ENCODE peak calls at places on chromosomes 5 and 9, in six cellular contexts. L is adipocyte; Q is small intestine; V is CD4-positive, alpha-beta memory T cell; X is brain microvascular endothelial cell; U is WERI-Rb-1. T is an unnamed sample.

GRCh38 chr9:127351182-127352166 is 45.5 kb upstream of the SLC2A8 start:
- DNase-seq in L (no peak), Q (no peak), V (no peak), X (no peak), U (peak), T (no peak)

GRCh38 chr5:131163315-131164119 is 1.5 kb downstream of the HINT1 start:
- DNase-seq in L (peak), Q (peak), V (no peak), X (no peak), U (no peak), T (no peak)

GRCh38 chr5:36052542-36052941 is 14.1 kb downstream of the UGT3A2 start:
- DNase-seq in L (no peak), Q (no peak), V (no peak), X (no peak), U (no peak), T (no peak)

GRCh38 chr5:122858451-122858850 is 13.0 kb downstream of the SNX24 start:
- DNase-seq in L (peak), Q (peak), V (no peak), X (no peak), U (no peak), T (no peak)

GRCh38 chr5:171127314-171127713 is 181.7 kb upstream of the TLX3 start:
- DNase-seq in L (peak), Q (no peak), V (no peak), X (no peak), U (no peak), T (no peak)

GRCh38 chr5:159448-160172 is 31.7 kb upstream of the LRRC14B start:
- DNase-seq in L (peak), Q (no peak), V (no peak), X (peak), U (no peak), T (peak)

GRCh38 chr9:120377268-120378150 is 202.5 kb downstream of the CDK5RAP2 start:
- DNase-seq in L (no peak), Q (no peak), V (no peak), X (no peak), U (no peak), T (no peak)

GRCh38 chr5:115816226-115817042 is at the start of gene CDO1:
- DNase-seq in L (peak), Q (no peak), V (peak), X (peak), U (peak), T (peak)

GRCh38 chr9:98328770-98329169 is 73.3 kb upstream of the TBC1D2 start:
- DNase-seq in L (no peak), Q (no peak), V (no peak), X (no peak), U (no peak), T (peak)

GRCh38 chr5:115453391-115454095 is 91.0 kb downstream of the FEM1C start:
- DNase-seq in L (no peak), Q (peak), V (no peak), X (no peak), U (no peak), T (no peak)

GRCh38 chr5:149141224-149141956 is at the start of gene ABLIM3:
- DNase-seq in L (peak), Q (peak), V (peak), X (peak), U (peak), T (peak)

GRCh38 chr5:177497011-177497296 is 450 bp downstream of the PDLIM7 start:
- DNase-seq in L (no peak), Q (no peak), V (no peak), X (no peak), U (no peak), T (no peak)

GRCh38 chr9:120982851-120983250 is 56.3 kb upstream of the TRAF1 start:
- DNase-seq in L (peak), Q (no peak), V (no peak), X (no peak), U (no peak), T (no peak)

GRCh38 chr5:134394932-134395331 is 16.7 kb downstream of the CDKN2AIPNL start:
- DNase-seq in L (no peak), Q (no peak), V (no peak), X (no peak), U (no peak), T (no peak)

GRCh38 chr9:110532908-110533665 is 46.5 kb downstream of the SVEP1 start:
- DNase-seq in L (no peak), Q (no peak), V (no peak), X (no peak), U (no peak), T (no peak)

GRCh38 chr9:110573305-110573704 is 6.2 kb downstream of the SVEP1 start:
- DNase-seq in L (no peak), Q (no peak), V (no peak), X (no peak), U (no peak), T (no peak)

GRCh38 chr9:127684576-127684975 is 22.2 kb upstream of the CFAP157 start:
- DNase-seq in L (peak), Q (no peak), V (no peak), X (peak), U (no peak), T (no peak)

GRCh38 chr5:9187614-9188013 is 358.3 kb downstream of the SEMA5A start:
- DNase-seq in L (no peak), Q (no peak), V (no peak), X (no peak), U (no peak), T (no peak)
- H3K4me3 ChIP-seq in L (no peak), Q (no peak), V (no peak), X (no peak), U (no peak), T (no peak)

GRCh38 chr9:114016629-114017423 is 61.3 kb downstream of the AMBP start:
- DNase-seq in L (no peak), Q (no peak), V (no peak), X (no peak), U (peak), T (peak)
- H3K4me3 ChIP-seq in L (no peak), Q (no peak), V (no peak), X (no peak), U (no peak), T (no peak)

GRCh38 chr9:130452835-130453234 is 8.1 kb downstream of the ASS1 start:
- DNase-seq in L (no peak), Q (no peak), V (no peak), X (no peak), U (no peak), T (no peak)

GRCh38 chr9:130451509-130452388 is 7.0 kb downstream of the ASS1 start:
- DNase-seq in L (peak), Q (peak), V (no peak), X (peak), U (peak), T (peak)

GRCh38 chr9:130454812-130455325 is 10.1 kb downstream of the ASS1 start:
- DNase-seq in L (no peak), Q (no peak), V (no peak), X (no peak), U (no peak), T (no peak)

GRCh38 chr9:130453487-130453886 is 8.7 kb downstream of the ASS1 start:
- DNase-seq in L (peak), Q (peak), V (no peak), X (peak), U (no peak), T (no peak)

DNA sequence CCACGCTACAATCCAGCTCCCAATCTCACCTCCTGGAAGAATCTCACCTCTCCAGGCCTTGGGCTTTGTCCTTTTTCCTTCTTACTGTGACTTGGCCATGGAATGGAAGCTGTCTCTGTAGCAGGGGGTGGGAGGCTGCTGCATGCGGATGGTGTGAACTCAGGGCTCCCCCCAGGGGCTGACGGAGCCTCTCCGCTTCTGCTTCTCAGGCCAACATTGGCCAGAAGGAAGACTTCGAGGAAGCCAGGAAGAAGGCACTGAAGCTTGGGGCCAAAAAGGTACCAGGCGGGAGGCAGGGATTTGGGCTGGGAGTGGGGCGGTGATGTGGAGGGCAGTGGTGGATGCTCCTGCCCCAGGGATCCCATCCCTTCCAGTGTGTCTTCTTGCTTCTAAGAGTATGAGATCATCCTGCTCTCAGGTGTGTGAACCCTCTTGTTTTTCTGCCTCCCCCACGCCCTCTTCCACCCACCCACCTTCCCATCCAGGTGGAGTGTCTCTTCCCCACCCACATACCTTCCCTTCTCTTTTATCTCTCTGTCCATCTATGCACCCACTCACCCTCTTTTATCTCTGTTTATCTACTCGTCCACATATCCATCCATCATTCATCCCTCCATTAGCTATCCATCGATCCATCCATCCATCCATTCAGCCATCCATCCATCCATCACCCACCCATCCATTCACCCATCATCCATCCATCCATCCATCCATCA is 9.5 kb downstream of the ASS1 start:
- DNase-seq in L (no peak), Q (no peak), V (no peak), X (no peak), U (no peak), T (no peak)
- H3K4me3 ChIP-seq in L (no peak), Q (no peak), V (no peak), X (no peak), U (no peak), T (no peak)

DNA sequence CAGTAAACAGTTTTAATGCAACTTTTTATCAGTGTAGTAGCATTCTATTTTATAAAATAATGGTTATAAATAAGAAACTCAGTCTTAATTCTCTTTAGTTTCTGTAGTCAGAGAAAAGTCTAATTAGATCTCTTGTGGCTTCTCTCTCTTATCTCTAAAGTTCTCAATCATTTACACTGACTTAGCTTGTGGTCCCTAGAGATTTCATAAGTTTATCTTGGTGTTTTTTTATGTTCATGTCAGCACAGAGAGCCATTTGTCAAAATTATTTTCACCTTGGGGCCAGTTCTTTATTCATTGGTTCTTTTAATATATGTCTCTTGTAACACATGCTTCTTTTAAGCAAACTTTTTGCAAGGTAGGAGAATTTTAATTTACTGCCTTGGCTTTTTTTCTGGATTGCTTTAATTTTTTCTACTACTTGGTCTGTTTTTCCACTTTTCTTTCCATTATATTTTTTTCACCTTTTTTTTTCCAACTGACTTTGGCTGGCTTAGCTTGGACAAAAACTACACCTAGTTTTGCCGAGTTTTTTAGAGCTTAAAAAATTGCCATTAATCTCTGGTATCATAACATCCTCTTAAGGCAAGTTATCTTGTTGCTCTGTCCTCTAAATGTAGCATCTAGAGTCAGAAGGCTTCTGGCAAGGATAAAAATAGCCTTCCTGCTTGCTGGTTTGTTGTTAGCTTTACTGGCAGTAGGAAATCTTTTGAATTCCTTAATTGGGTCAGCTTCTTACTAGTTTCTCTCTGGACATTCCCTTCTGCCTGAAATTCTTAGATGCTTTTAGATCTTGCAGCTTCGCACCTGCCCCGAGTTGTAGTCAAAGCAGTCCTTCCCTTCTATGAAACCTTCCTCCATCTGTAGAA is 35.3 kb downstream of the CPEB4 start:
- DNase-seq in L (peak), Q (no peak), V (no peak), X (peak), U (no peak), T (no peak)
- H3K4me3 ChIP-seq in L (peak), Q (no peak), V (no peak), X (no peak), U (no peak), T (peak)

DNA sequence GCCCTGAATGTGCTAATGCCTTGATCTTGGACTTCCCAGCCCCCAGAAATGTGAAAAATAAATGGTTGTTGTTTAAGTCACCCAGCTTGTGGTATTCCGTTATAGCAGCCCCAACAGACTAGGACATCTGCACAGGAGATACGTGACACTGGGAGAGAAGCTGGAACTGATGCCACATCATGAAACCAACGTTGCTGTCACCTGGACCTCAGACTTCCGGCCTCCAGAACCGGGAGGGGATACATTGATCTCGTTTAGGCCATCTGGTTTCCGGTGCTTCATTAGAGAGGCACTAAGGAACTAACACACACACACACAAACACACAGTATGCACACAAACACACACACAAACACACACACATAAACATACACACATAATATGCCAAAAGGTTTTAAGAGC is 75.0 kb upstream of the ICE1 start:
- DNase-seq in L (no peak), Q (no peak), V (no peak), X (no peak), U (no peak), T (no peak)
- H3K4me3 ChIP-seq in L (no peak), Q (no peak), V (no peak), X (no peak), U (no peak), T (no peak)

DNA sequence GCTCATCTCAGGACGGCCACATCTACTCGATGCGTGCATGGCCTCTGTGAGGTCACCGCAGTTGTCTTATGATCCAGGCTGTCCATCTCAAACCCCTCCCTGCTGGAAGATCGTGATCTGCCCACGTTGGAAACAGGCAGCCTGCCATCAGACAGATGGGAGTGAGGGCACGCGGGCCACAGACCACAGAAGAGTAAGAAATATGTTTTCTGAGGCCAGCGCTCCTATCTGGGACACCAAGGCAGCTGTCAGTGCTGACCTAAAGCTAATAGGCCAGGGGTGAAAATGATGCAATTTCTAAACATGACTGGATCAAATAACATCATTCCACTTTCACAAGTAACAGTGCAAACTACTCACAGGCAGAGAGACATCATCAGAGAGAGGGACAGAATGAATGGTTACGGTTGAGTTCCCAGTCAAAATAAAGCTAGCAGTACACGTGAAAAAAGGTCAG is 57.1 kb upstream of the CER1 start:
- DNase-seq in L (no peak), Q (no peak), V (no peak), X (no peak), U (no peak), T (no peak)
- H3K4me3 ChIP-seq in L (no peak), Q (no peak), V (no peak), X (no peak), U (no peak), T (no peak)